ENCODE peak calls at places on chromosomes 3 and 15, in ten cellular contexts. Y is IMR-90, A is body of pancreas, C is adrenal gland, E is vagina, U is GM12878, M is A549, K is uterus, T is sigmoid colon, H is upper lobe of left lung. P is an unnamed sample.

GRCh38 chr3:170632780-170633179 is 46.9 kb upstream of the SLC7A14 start:
- DNase-seq in Y (no peak), A (no peak), C (no peak), E (no peak), U (peak), M (no peak), K (no peak), T (no peak), H (no peak), P (no peak)

GRCh38 chr3:161350916-161351315 is 20.4 kb downstream of the SPTSSB start:
- DNase-seq in Y (no peak), A (no peak), C (no peak), E (no peak), U (no peak), M (no peak), K (no peak), T (no peak), H (no peak), P (no peak)

GRCh38 chr3:13266005-13266404 is 154.1 kb downstream of the NUP210 start:
- DNase-seq in Y (no peak), A (no peak), C (no peak), E (no peak), U (no peak), M (no peak), K (no peak), T (no peak), H (no peak), P (peak)

GRCh38 chr15:97858278-97858677 is 102.2 kb upstream of the ARRDC4 start:
- DNase-seq in Y (no peak), A (no peak), C (no peak), E (no peak), U (no peak), M (no peak), K (no peak), T (no peak), H (no peak), P (no peak)

GRCh38 chr3:122415762-122416654 is at the start of gene WDR5B:
- DNase-seq in Y (peak), A (peak), C (peak), E (peak), U (peak), M (peak), K (peak), T (peak), H (peak), P (peak)

GRCh38 chr15:89654847-89655805 is at the start of gene KIF7:
- DNase-seq in Y (peak), A (no peak), C (no peak), E (no peak), U (no peak), M (peak), K (peak), T (peak), H (no peak), P (no peak)

GRCh38 chr15:66842710-66843441 is 140.8 kb downstream of the SMAD6 start:
- DNase-seq in Y (peak), A (peak), C (peak), E (no peak), U (no peak), M (peak), K (peak), T (peak), H (peak), P (peak)

GRCh38 chr15:63950911-63951481 is 95.3 kb downstream of the DAPK2 start:
- DNase-seq in Y (peak), A (no peak), C (peak), E (no peak), U (no peak), M (no peak), K (no peak), T (no peak), H (no peak), P (no peak)

GRCh38 chr3:5056005-5056391 is 66.1 kb upstream of the ARL8B start:
- DNase-seq in Y (no peak), A (no peak), C (peak), E (no peak), U (no peak), M (no peak), K (no peak), T (peak), H (no peak), P (peak)

GRCh38 chr15:99496302-99496629 is 69.5 kb upstream of the MEF2A start:
- DNase-seq in Y (no peak), A (no peak), C (peak), E (no peak), U (no peak), M (no peak), K (no peak), T (no peak), H (no peak), P (no peak)

GRCh38 chr3:100954990-100955389 is 38.2 kb downstream of the ABI3BP start:
- DNase-seq in Y (peak), A (no peak), C (no peak), E (no peak), U (no peak), M (no peak), K (peak), T (peak), H (no peak), P (peak)

GRCh38 chr3:25581335-25581734 is 83.4 kb downstream of the TOP2B start:
- DNase-seq in Y (no peak), A (no peak), C (no peak), E (no peak), U (no peak), M (no peak), K (no peak), T (no peak), H (no peak), P (no peak)

GRCh38 chr3:135895106-135895733 is 70.3 kb upstream of the PPP2R3A start:
- DNase-seq in Y (peak), A (peak), C (peak), E (no peak), U (peak), M (peak), K (peak), T (peak), H (peak), P (peak)

GRCh38 chr3:184196536-184196935 is 10.5 kb downstream of the ABCF3 start:
- DNase-seq in Y (no peak), A (no peak), C (peak), E (no peak), U (no peak), M (no peak), K (no peak), T (no peak), H (no peak), P (no peak)

GRCh38 chr15:25529774-25530173 is 91.0 kb upstream of the UBE3A start:
- DNase-seq in Y (no peak), A (no peak), C (no peak), E (no peak), U (no peak), M (no peak), K (no peak), T (no peak), H (no peak), P (no peak)

GRCh38 chr3:169227911-169228310 is 435.6 kb downstream of the MECOM start:
- DNase-seq in Y (peak), A (no peak), C (no peak), E (no peak), U (peak), M (no peak), K (no peak), T (no peak), H (no peak), P (no peak)

GRCh38 chr3:188021502-188022040 is 132.4 kb upstream of the LPP start:
- DNase-seq in Y (peak), A (no peak), C (no peak), E (no peak), U (no peak), M (no peak), K (no peak), T (no peak), H (no peak), P (no peak)

GRCh38 chr3:144187531-144188230 is 216.1 kb downstream of the DIPK2A start:
- DNase-seq in Y (peak), A (no peak), C (no peak), E (no peak), U (no peak), M (no peak), K (no peak), T (no peak), H (no peak), P (no peak)

GRCh38 chr15:80561500-80561899 is 133.6 kb upstream of the ABHD17C start:
- DNase-seq in Y (peak), A (no peak), C (no peak), E (no peak), U (no peak), M (no peak), K (no peak), T (no peak), H (no peak), P (no peak)

GRCh38 chr3:128188958-128189357 is 35.7 kb downstream of the EEFSEC start:
- DNase-seq in Y (peak), A (no peak), C (no peak), E (no peak), U (no peak), M (no peak), K (no peak), T (no peak), H (no peak), P (no peak)

GRCh38 chr3:55826731-55827496 is 339.8 kb upstream of the WNT5A start:
- DNase-seq in Y (peak), A (no peak), C (no peak), E (no peak), U (no peak), M (no peak), K (no peak), T (no peak), H (no peak), P (no peak)

GRCh38 chr3:146342971-146343370 is 92.1 kb upstream of the PLSCR4 start:
- DNase-seq in Y (peak), A (no peak), C (no peak), E (no peak), U (no peak), M (no peak), K (no peak), T (no peak), H (no peak), P (no peak)

GRCh38 chr3:42497009-42497731 is 5.3 kb upstream of the VIPR1 start:
- DNase-seq in Y (peak), A (no peak), C (peak), E (peak), U (no peak), M (peak), K (no peak), T (peak), H (peak), P (no peak)

GRCh38 chr3:33317963-33318708 is 40.9 kb downstream of the FBXL2 start:
- DNase-seq in Y (no peak), A (no peak), C (no peak), E (no peak), U (no peak), M (peak), K (no peak), T (no peak), H (no peak), P (no peak)

GRCh38 chr3:20842002-20842401 is 656.0 kb upstream of the SGO1 start:
- DNase-seq in Y (no peak), A (no peak), C (no peak), E (no peak), U (no peak), M (no peak), K (no peak), T (no peak), H (no peak), P (no peak)

GRCh38 chr15:92399271-92399670 is 5.6 kb downstream of the ST8SIA2 start:
- DNase-seq in Y (no peak), A (no peak), C (peak), E (no peak), U (no peak), M (no peak), K (no peak), T (no peak), H (no peak), P (no peak)

GRCh38 chr15:77002954-77003912 is 8.3 kb downstream of the PSTPIP1 start:
- DNase-seq in Y (no peak), A (no peak), C (peak), E (no peak), U (peak), M (no peak), K (no peak), T (peak), H (peak), P (peak)

GRCh38 chr15:34001536-34001935 is 33.2 kb downstream of the CHRM5 start:
- DNase-seq in Y (no peak), A (no peak), C (no peak), E (no peak), U (no peak), M (no peak), K (no peak), T (no peak), H (no peak), P (no peak)

GRCh38 chr3:55483196-55484095 is 3.7 kb downstream of the WNT5A start:
- DNase-seq in Y (no peak), A (no peak), C (no peak), E (no peak), U (no peak), M (no peak), K (no peak), T (no peak), H (no peak), P (no peak)

GRCh38 chr3:146715176-146715575 is 110.0 kb upstream of the PLSCR5 start:
- DNase-seq in Y (peak), A (no peak), C (no peak), E (no peak), U (no peak), M (no peak), K (no peak), T (no peak), H (no peak), P (no peak)

GRCh38 chr3:139520028-139520737 is 19.4 kb downstream of the RBP1 start:
- DNase-seq in Y (peak), A (peak), C (no peak), E (no peak), U (no peak), M (peak), K (no peak), T (no peak), H (no peak), P (no peak)
- TF ChIP-seq POLR2A in Y (no peak), A (no peak), C (no peak), E (no peak), U (no peak), M (no peak), K (no peak), T (no peak), H (no peak), P (no peak)

GRCh38 chr3:8499181-8499611 is 2.4 kb upstream of the LMCD1 start:
- DNase-seq in Y (no peak), A (peak), C (no peak), E (no peak), U (no peak), M (no peak), K (no peak), T (no peak), H (no peak), P (no peak)
- TF ChIP-seq POLR2A in Y (no peak), A (no peak), C (no peak), E (no peak), U (no peak), M (no peak), K (no peak), T (no peak), H (no peak), P (no peak)

GRCh38 chr3:111978833-111979688 is at the start of gene ABHD10:
- DNase-seq in Y (peak), A (peak), C (peak), E (peak), U (peak), M (peak), K (peak), T (peak), H (peak), P (peak)
- TF ChIP-seq POLR2A in Y (no peak), A (peak), C (peak), E (peak), U (peak), M (peak), K (peak), T (peak), H (no peak), P (no peak)

DNA sequence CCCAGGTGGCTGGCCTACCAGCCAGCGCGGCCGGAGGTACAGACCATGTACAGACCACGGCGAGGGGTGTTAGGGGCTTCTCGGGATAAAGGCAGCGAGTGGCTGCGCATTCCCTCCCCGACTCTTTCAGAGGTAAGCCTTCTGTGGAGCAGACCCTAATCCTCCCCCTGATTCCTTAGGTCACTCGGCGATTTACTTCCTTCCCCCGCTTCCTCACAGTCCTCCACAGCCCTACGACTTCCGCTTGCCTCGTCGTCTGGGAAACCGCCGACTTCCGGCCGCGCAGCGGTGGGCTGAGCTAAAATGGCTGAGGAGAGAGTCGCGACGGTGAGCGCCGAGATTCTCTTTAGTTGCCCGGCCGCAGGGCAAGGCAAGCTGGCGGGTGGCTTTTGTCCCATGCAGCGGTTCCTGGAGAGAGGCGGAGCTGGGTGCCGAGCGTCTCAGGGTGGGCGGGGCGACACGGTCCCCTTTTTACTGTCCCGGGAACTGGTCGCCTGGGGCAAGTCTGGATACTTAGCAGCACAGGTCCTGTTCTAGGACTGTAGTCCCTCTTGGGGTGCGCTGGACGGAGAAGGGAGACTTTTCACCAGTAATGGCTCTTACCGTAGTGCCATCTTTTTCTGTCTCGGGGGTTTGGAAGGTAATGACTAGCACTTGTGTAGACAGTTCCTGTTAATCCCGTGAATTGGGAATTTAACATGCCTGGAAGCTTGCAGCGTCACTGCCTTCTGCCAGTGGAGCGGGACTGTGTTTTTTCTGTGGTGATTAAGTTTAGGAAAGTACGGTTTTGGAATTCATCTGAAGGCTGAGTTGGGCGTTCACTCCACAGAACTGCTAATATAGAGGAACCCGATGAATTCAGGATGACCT is at the start of the genes BBS4 and HIGD2B:
- DNase-seq in Y (peak), A (peak), C (peak), E (no peak), U (peak), M (peak), K (peak), T (peak), H (peak), P (peak)
- TF ChIP-seq POLR2A in Y (peak), A (peak), C (peak), E (peak), U (peak), M (peak), K (peak), T (peak), H (no peak), P (no peak)

GRCh38 chr3:142962175-142962519 is 1.3 kb downstream of the PAQR9 start:
- DNase-seq in Y (no peak), A (no peak), C (no peak), E (no peak), U (no peak), M (no peak), K (no peak), T (no peak), H (no peak), P (no peak)
- TF ChIP-seq POLR2A in Y (no peak), A (no peak), C (no peak), E (no peak), U (no peak), M (no peak), K (no peak), T (no peak), H (no peak), P (no peak)

GRCh38 chr3:79041621-79042020 is 726.2 kb downstream of the ROBO1 start:
- DNase-seq in Y (no peak), A (no peak), C (no peak), E (no peak), U (no peak), M (no peak), K (no peak), T (no peak), H (no peak), P (no peak)

GRCh38 chr3:79040701-79041100 is 727.1 kb downstream of the ROBO1 start:
- DNase-seq in Y (peak), A (no peak), C (no peak), E (no peak), U (no peak), M (peak), K (no peak), T (no peak), H (no peak), P (no peak)

GRCh38 chr3:79039192-79039591 is 728.6 kb downstream of the ROBO1 start:
- DNase-seq in Y (peak), A (no peak), C (no peak), E (no peak), U (no peak), M (no peak), K (no peak), T (no peak), H (no peak), P (no peak)

GRCh38 chr3:79038636-79039035 is 729.2 kb downstream of the ROBO1 start:
- DNase-seq in Y (no peak), A (no peak), C (no peak), E (no peak), U (no peak), M (no peak), K (no peak), T (no peak), H (no peak), P (no peak)

DNA sequence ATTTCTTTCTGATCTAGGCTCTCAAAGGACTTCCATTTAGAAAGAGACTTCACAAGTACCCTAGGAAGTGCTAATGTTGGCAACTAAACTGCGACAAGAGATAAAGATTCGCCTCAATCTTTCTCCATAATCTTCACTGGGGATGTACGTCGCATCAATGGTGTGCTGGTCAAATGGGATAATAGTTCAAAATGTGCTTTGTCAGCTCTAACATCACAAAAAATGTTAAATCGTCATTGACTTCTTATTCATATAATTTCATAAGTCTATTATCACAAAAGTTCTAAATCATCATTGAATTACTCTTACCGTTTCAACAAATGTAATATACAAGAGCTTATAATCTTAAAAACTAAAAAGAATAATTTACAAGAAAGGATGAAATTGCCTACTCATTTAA is 727.7 kb downstream of the ROBO1 start:
- DNase-seq in Y (no peak), A (no peak), C (no peak), E (no peak), U (no peak), M (no peak), K (no peak), T (no peak), H (no peak), P (no peak)
- TF ChIP-seq POLR2A in Y (no peak), A (no peak), C (no peak), E (no peak), U (no peak), M (no peak), K (no peak), T (no peak), H (no peak), P (no peak)

GRCh38 chr3:115659253-115659652 is 35.9 kb downstream of the GAP43 start:
- DNase-seq in Y (no peak), A (no peak), C (no peak), E (no peak), U (no peak), M (no peak), K (no peak), T (no peak), H (no peak), P (no peak)

GRCh38 chr3:115658032-115658336 is 34.7 kb downstream of the GAP43 start:
- DNase-seq in Y (no peak), A (no peak), C (no peak), E (no peak), U (no peak), M (no peak), K (no peak), T (no peak), H (no peak), P (no peak)

GRCh38 chr3:115659861-115660260 is 36.6 kb downstream of the GAP43 start:
- DNase-seq in Y (peak), A (no peak), C (no peak), E (no peak), U (no peak), M (no peak), K (no peak), T (no peak), H (no peak), P (no peak)

GRCh38 chr3:115657168-115657567 is 33.9 kb downstream of the GAP43 start:
- DNase-seq in Y (no peak), A (no peak), C (no peak), E (no peak), U (no peak), M (no peak), K (no peak), T (no peak), H (no peak), P (no peak)

GRCh38 chr3:115658337-115659181 is 35.2 kb downstream of the GAP43 start:
- DNase-seq in Y (peak), A (peak), C (peak), E (no peak), U (no peak), M (peak), K (peak), T (peak), H (peak), P (peak)
- TF ChIP-seq POLR2A in Y (peak), A (peak), C (peak), E (no peak), U (peak), M (peak), K (peak), T (peak), H (no peak), P (no peak)

GRCh38 chr3:38164136-38164965 is 986 bp upstream of the OXSR1 start:
- DNase-seq in Y (no peak), A (peak), C (no peak), E (no peak), U (no peak), M (no peak), K (no peak), T (no peak), H (no peak), P (no peak)
- TF ChIP-seq POLR2A in Y (no peak), A (peak), C (peak), E (no peak), U (peak), M (no peak), K (peak), T (peak), H (no peak), P (peak)

GRCh38 chr3:50354850-50355249 is 4.2 kb downstream of the CYB561D2 start:
- DNase-seq in Y (no peak), A (no peak), C (no peak), E (no peak), U (no peak), M (no peak), K (no peak), T (no peak), H (no peak), P (no peak)
- TF ChIP-seq POLR2A in Y (no peak), A (no peak), C (no peak), E (no peak), U (peak), M (no peak), K (no peak), T (no peak), H (no peak), P (no peak)

P was measured in heart left ventricle.